ENCODE peak calls at places on chromosomes 11 and 22, in seven cellular contexts. One of them, this sample, is unnamed.

GRCh38 chr22:19143967-19144400 is 467 bp downstream of the ESS2 start:
- DNase-seq in NB4: no peak
- DNase-seq in lung: no peak
- DNase-seq in effector memory CD4-positive, alpha-beta T cell: no peak
- DNase-seq in cardiac fibroblast: peak
- DNase-seq in A549: no peak
- DNase-seq in psoas muscle: no peak
- DNase-seq in this sample: no peak

GRCh38 chr22:49583341-49583740 is 244.3 kb downstream of the BRD1 start:
- DNase-seq in NB4: no peak
- DNase-seq in lung: no peak
- DNase-seq in effector memory CD4-positive, alpha-beta T cell: no peak
- DNase-seq in cardiac fibroblast: no peak
- DNase-seq in A549: no peak
- DNase-seq in psoas muscle: no peak
- DNase-seq in this sample: no peak

GRCh38 chr11:19241260-19242183 is 777 bp upstream of the E2F8 start:
- DNase-seq in NB4: peak
- DNase-seq in lung: no peak
- DNase-seq in effector memory CD4-positive, alpha-beta T cell: no peak
- DNase-seq in cardiac fibroblast: no peak
- DNase-seq in A549: peak
- DNase-seq in psoas muscle: peak
- DNase-seq in this sample: no peak

GRCh38 chr22:33299245-33299956 is 241.2 kb upstream of the SYN3 start:
- DNase-seq in NB4: peak
- DNase-seq in lung: no peak
- DNase-seq in effector memory CD4-positive, alpha-beta T cell: no peak
- DNase-seq in cardiac fibroblast: no peak
- DNase-seq in A549: no peak
- DNase-seq in psoas muscle: no peak
- DNase-seq in this sample: no peak

GRCh38 chr22:48253573-48253972 is 1491.1 kb downstream of the TBC1D22A start:
- DNase-seq in NB4: no peak
- DNase-seq in lung: no peak
- DNase-seq in effector memory CD4-positive, alpha-beta T cell: no peak
- DNase-seq in cardiac fibroblast: no peak
- DNase-seq in A549: no peak
- DNase-seq in psoas muscle: no peak
- DNase-seq in this sample: no peak

GRCh38 chr11:92960886-92961285 is 8.6 kb upstream of the MTNR1B start:
- DNase-seq in NB4: no peak
- DNase-seq in lung: no peak
- DNase-seq in effector memory CD4-positive, alpha-beta T cell: no peak
- DNase-seq in cardiac fibroblast: no peak
- DNase-seq in A549: no peak
- DNase-seq in psoas muscle: no peak
- DNase-seq in this sample: no peak

GRCh38 chr11:45993438-45994064 is 71.1 kb downstream of the LARGE2 start:
- DNase-seq in NB4: no peak
- DNase-seq in lung: no peak
- DNase-seq in effector memory CD4-positive, alpha-beta T cell: no peak
- DNase-seq in cardiac fibroblast: peak
- DNase-seq in A549: no peak
- DNase-seq in psoas muscle: no peak
- DNase-seq in this sample: peak

GRCh38 chr11:1060885-1061616 is 13.6 kb upstream of the MUC2 start:
- DNase-seq in NB4: no peak
- DNase-seq in lung: no peak
- DNase-seq in effector memory CD4-positive, alpha-beta T cell: no peak
- DNase-seq in cardiac fibroblast: peak
- DNase-seq in A549: peak
- DNase-seq in psoas muscle: peak
- DNase-seq in this sample: peak

GRCh38 chr11:2515401-2516275 is 70.8 kb downstream of the KCNQ1 start:
- DNase-seq in NB4: peak
- DNase-seq in lung: no peak
- DNase-seq in effector memory CD4-positive, alpha-beta T cell: no peak
- DNase-seq in cardiac fibroblast: no peak
- DNase-seq in A549: no peak
- DNase-seq in psoas muscle: peak
- DNase-seq in this sample: peak

GRCh38 chr11:134273317-134273712 is 2.9 kb upstream of the GLB1L3 start:
- DNase-seq in NB4: no peak
- DNase-seq in lung: no peak
- DNase-seq in effector memory CD4-positive, alpha-beta T cell: no peak
- DNase-seq in cardiac fibroblast: no peak
- DNase-seq in A549: no peak
- DNase-seq in psoas muscle: no peak
- DNase-seq in this sample: no peak

GRCh38 chr11:17906436-17906835 is 106.4 kb downstream of the SERGEF start:
- DNase-seq in NB4: peak
- DNase-seq in lung: no peak
- DNase-seq in effector memory CD4-positive, alpha-beta T cell: no peak
- DNase-seq in cardiac fibroblast: no peak
- DNase-seq in A549: peak
- DNase-seq in psoas muscle: no peak
- DNase-seq in this sample: peak

GRCh38 chr22:37484115-37485005 is 1.8 kb downstream of the MFNG start:
- DNase-seq in NB4: no peak
- DNase-seq in lung: peak
- DNase-seq in effector memory CD4-positive, alpha-beta T cell: peak
- DNase-seq in cardiac fibroblast: no peak
- DNase-seq in A549: no peak
- DNase-seq in psoas muscle: peak
- DNase-seq in this sample: peak
- H3K4me3 ChIP-seq in NB4: no peak
- H3K4me3 ChIP-seq in lung: peak
- H3K4me3 ChIP-seq in effector memory CD4-positive, alpha-beta T cell: peak
- H3K4me3 ChIP-seq in cardiac fibroblast: no peak
- H3K4me3 ChIP-seq in A549: no peak
- H3K4me3 ChIP-seq in psoas muscle: peak
- H3K4me3 ChIP-seq in this sample: no peak

GRCh38 chr22:38308791-38309498 is 8.3 kb downstream of the CSNK1E start:
- DNase-seq in NB4: no peak
- DNase-seq in lung: no peak
- DNase-seq in effector memory CD4-positive, alpha-beta T cell: no peak
- DNase-seq in cardiac fibroblast: no peak
- DNase-seq in A549: no peak
- DNase-seq in psoas muscle: no peak
- DNase-seq in this sample: no peak

GRCh38 chr22:38303974-38304373 is 13.3 kb downstream of the CSNK1E start:
- DNase-seq in NB4: peak
- DNase-seq in lung: no peak
- DNase-seq in effector memory CD4-positive, alpha-beta T cell: no peak
- DNase-seq in cardiac fibroblast: no peak
- DNase-seq in A549: no peak
- DNase-seq in psoas muscle: peak
- DNase-seq in this sample: no peak

GRCh38 chr22:38302906-38303305 is 14.3 kb downstream of the CSNK1E start:
- DNase-seq in NB4: no peak
- DNase-seq in lung: no peak
- DNase-seq in effector memory CD4-positive, alpha-beta T cell: no peak
- DNase-seq in cardiac fibroblast: no peak
- DNase-seq in A549: no peak
- DNase-seq in psoas muscle: no peak
- DNase-seq in this sample: no peak

GRCh38 chr22:38304526-38304925 is 12.7 kb downstream of the CSNK1E start:
- DNase-seq in NB4: no peak
- DNase-seq in lung: no peak
- DNase-seq in effector memory CD4-positive, alpha-beta T cell: no peak
- DNase-seq in cardiac fibroblast: peak
- DNase-seq in A549: no peak
- DNase-seq in psoas muscle: peak
- DNase-seq in this sample: no peak

DNA sequence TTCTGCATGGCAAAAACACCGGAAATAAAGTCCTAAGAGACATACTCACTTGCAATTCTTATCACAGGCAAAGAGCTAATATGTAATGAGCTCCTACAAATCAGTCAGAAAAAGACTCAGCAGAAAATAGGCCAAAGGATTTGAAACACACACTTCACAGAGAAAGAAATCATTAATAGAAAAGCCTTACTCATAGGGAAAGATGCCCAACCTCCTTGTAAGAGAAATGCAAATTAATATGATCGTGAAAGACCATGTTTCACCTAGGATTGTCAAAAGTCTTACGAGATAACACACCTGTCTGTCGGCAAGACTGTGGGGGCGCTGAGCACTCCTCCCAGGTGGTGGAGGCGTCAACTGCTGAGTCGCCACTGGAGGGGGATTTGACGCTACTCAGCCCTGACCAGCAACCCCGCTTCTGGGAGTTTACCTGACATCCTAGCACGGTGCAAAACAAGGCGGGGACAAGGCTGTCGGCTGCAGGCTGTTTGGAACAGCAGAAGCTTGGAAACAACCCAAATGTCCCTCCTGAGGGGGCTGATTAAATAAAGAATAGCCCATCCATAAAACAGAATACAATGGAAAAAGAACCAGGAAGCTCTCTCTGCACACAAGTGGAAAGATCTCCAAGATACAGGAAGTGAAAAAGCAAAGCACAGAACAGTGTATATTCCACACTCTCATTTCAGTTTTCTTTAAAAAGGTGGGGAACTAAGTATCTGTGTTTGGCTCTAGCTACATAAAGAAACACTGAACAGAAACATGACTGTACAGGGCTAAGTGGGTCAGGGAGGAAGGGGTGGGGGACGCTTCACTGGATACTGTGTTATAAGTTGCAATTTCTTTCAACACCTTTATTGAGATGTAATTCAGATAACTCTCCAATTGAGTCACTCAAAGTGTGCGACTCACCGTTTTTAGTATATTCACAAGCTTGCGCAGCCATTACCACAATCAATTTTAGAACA is 11.5 kb downstream of the CSNK1E start:
- DNase-seq in NB4: peak
- DNase-seq in lung: no peak
- DNase-seq in effector memory CD4-positive, alpha-beta T cell: peak
- DNase-seq in cardiac fibroblast: peak
- DNase-seq in A549: no peak
- DNase-seq in psoas muscle: no peak
- DNase-seq in this sample: no peak
- H3K4me3 ChIP-seq in NB4: no peak
- H3K4me3 ChIP-seq in lung: no peak
- H3K4me3 ChIP-seq in effector memory CD4-positive, alpha-beta T cell: peak
- H3K4me3 ChIP-seq in cardiac fibroblast: no peak
- H3K4me3 ChIP-seq in A549: no peak
- H3K4me3 ChIP-seq in psoas muscle: no peak
- H3K4me3 ChIP-seq in this sample: no peak

DNA sequence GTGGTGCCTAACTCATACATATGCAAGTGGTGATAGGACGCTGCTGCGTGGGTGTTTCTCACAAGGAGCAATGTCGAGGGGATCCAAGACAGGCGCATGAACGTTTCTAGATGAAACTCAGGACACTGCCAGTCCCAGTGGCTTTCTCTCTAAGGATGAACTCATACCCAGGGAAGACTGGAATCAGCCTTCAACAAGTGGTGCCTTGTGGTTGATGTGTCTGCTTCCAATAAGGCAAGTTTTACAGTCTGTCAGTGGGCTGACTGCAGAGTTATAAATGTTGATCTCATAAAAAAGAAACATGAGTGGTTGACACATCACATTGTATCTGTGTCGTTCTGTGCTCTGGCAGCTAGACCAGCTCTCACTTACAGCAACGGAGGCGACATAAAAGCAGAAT is 96.7 kb downstream of the SNX19 start:
- DNase-seq in NB4: no peak
- DNase-seq in lung: no peak
- DNase-seq in effector memory CD4-positive, alpha-beta T cell: no peak
- DNase-seq in cardiac fibroblast: no peak
- DNase-seq in A549: no peak
- DNase-seq in psoas muscle: no peak
- DNase-seq in this sample: no peak
- H3K4me3 ChIP-seq in NB4: no peak
- H3K4me3 ChIP-seq in lung: no peak
- H3K4me3 ChIP-seq in effector memory CD4-positive, alpha-beta T cell: no peak
- H3K4me3 ChIP-seq in cardiac fibroblast: no peak
- H3K4me3 ChIP-seq in A549: no peak
- H3K4me3 ChIP-seq in psoas muscle: no peak
- H3K4me3 ChIP-seq in this sample: no peak

DNA sequence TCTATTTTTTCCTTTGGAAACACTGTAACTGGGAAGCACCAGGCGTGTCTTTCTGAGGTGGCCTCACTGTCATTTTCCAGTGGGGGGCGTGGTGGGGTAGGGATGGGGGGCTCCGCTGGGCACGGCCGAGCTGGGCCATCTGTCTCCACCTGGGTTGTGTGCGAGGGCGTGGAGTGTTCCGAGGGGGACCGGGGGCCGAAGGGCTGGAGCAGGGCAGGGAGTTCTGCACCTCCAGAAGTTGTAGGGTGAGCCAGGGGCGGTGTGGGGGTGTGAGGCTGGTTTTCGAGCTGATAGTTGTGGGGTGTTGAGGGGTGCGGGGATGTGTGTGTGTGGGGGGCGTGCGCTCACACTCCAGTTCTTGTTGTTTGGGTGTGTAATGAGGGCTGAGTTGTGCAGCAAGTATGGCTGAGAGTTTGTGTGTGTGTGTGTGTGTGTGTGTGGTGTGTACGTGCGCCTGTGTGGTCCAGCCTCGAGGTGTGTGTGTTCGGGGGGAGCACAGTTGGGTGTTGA is 10.8 kb downstream of the YPEL4 start:
- DNase-seq in NB4: no peak
- DNase-seq in lung: no peak
- DNase-seq in effector memory CD4-positive, alpha-beta T cell: no peak
- DNase-seq in cardiac fibroblast: peak
- DNase-seq in A549: no peak
- DNase-seq in psoas muscle: no peak
- DNase-seq in this sample: no peak
- H3K4me3 ChIP-seq in NB4: no peak
- H3K4me3 ChIP-seq in lung: peak
- H3K4me3 ChIP-seq in effector memory CD4-positive, alpha-beta T cell: peak
- H3K4me3 ChIP-seq in cardiac fibroblast: peak
- H3K4me3 ChIP-seq in A549: peak
- H3K4me3 ChIP-seq in psoas muscle: peak
- H3K4me3 ChIP-seq in this sample: peak

DNA sequence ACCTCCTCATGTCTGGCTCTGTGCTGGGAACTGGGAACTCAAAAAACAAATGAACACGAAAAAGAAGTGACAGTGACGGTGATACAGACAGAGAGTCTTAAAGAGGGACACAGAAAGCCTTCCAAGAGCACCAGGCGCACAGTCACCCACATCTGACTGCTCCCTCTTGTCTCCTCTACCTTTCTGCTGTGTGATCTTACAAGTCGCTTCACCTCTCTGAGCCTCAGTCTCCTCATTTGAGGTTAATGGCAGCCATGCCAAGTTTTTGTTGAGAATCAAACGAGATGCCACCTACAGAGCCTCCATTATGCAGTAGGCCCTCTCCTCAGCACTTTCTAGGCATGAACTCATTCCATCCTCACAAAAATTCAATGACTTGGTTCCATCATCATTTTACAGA is 3.7 kb downstream of the LRRC32 start:
- DNase-seq in NB4: no peak
- DNase-seq in lung: no peak
- DNase-seq in effector memory CD4-positive, alpha-beta T cell: no peak
- DNase-seq in cardiac fibroblast: no peak
- DNase-seq in A549: no peak
- DNase-seq in psoas muscle: no peak
- DNase-seq in this sample: no peak
- H3K4me3 ChIP-seq in NB4: no peak
- H3K4me3 ChIP-seq in lung: peak
- H3K4me3 ChIP-seq in effector memory CD4-positive, alpha-beta T cell: no peak
- H3K4me3 ChIP-seq in cardiac fibroblast: no peak
- H3K4me3 ChIP-seq in A549: no peak
- H3K4me3 ChIP-seq in psoas muscle: peak
- H3K4me3 ChIP-seq in this sample: no peak

This sample was measured in adrenal gland.